ENCODE peak calls at places on chromosomes 5 and 9, in four cellular contexts. S, B, K and H are unnamed samples.

GRCh38 chr5:67095346-67095871 is 101.2 kb downstream of the CD180 start:
- DNase-seq in S (peak; percentile 58), B (no peak), K (no peak), H (no peak)

GRCh38 chr9:107390806-107391205 is 98.8 kb downstream of the KLF4 start:
- DNase-seq in S (no peak), B (no peak), K (no peak), H (no peak)

GRCh38 chr5:101306391-101307137 is 403.5 kb upstream of the ST8SIA4 start:
- DNase-seq in S (no peak), B (no peak), K (no peak), H (no peak)

GRCh38 chr5:91382530-91383026 is 539 bp downstream of the ARRDC3 start:
- DNase-seq in S (no peak), B (no peak), K (peak; percentile 64), H (peak; percentile 17)

GRCh38 chr9:106868096-106868495 is 5.1 kb downstream of the ZNF462 start:
- DNase-seq in S (no peak), B (no peak), K (no peak), H (no peak)

GRCh38 chr5:77015938-77016569 is 14.2 kb upstream of the AGGF1 start:
- DNase-seq in S (no peak), B (no peak), K (peak; percentile 62), H (peak; percentile 23)

GRCh38 chr5:76818844-76819831 is at the start of gene F2RL1:
- DNase-seq in S (peak; percentile 34), B (peak; percentile 83), K (no peak), H (no peak)

GRCh38 chr9:19456996-19457693 is 48.3 kb downstream of the ACER2 start:
- DNase-seq in S (peak; percentile 62), B (peak; percentile 84), K (peak; percentile 80), H (peak; percentile 77)

GRCh38 chr9:80320480-80320879 is 748.7 kb downstream of the TLE4 start:
- DNase-seq in S (no peak), B (no peak), K (no peak), H (no peak)

GRCh38 chr9:4143951-4144717 is 155.7 kb downstream of the GLIS3 start:
- DNase-seq in S (no peak), B (no peak), K (no peak), H (no peak)

GRCh38 chr5:111697215-111697614 is 59.8 kb downstream of the NREP start:
- DNase-seq in S (no peak), B (no peak), K (no peak), H (no peak)

GRCh38 chr9:8799231-8800014 is 999.8 kb upstream of the DMAC1 start:
- DNase-seq in S (no peak), B (no peak), K (no peak), H (no peak)

GRCh38 chr9:2087500-2088313 is 72.6 kb downstream of the SMARCA2 start:
- DNase-seq in S (no peak), B (peak; percentile 43), K (peak; percentile 76), H (peak; percentile 45)

GRCh38 chr5:81286059-81286617 is 15.2 kb upstream of the ZCCHC9 start:
- DNase-seq in S (no peak), B (no peak), K (no peak), H (no peak)

GRCh38 chr9:118522093-118523028 is 818.2 kb downstream of the TLR4 start:
- DNase-seq in S (no peak), B (peak; percentile 48), K (peak; percentile 77), H (peak; percentile 45)

GRCh38 chr5:60888359-60889061 is 44.4 kb upstream of the ELOVL7 start:
- DNase-seq in S (no peak), B (no peak), K (no peak), H (no peak)

GRCh38 chr5:144368556-144368955 is 197.9 kb downstream of the KCTD16 start:
- DNase-seq in S (no peak), B (no peak), K (no peak), H (no peak)
- TF ChIP-seq CTCF in S (no peak), B (no peak), K (no peak), H (no peak)

DNA sequence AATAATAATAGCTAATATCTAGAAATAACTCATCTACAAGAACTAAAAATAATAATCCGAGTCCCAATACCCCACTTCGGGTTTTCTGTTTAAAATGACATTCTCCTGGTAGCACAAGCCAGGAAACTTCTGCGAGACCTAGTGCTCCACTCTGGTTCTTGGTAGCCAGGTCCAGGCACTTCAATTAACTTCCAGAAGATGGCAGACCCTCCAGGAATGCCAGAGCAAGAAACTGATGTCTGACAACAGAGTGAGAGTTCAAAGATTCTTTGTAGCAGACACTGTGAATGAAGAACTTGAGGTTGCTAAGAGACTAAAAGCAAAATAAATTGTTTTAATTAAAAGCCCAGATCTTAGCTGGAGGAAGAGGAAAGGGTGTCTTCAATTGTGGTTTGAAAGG is 1963.3 kb upstream of the CDH9 start:
- DNase-seq in S (no peak), B (no peak), K (no peak), H (no peak)
- TF ChIP-seq CTCF in S (no peak), B (no peak), K (no peak), H (no peak)

DNA sequence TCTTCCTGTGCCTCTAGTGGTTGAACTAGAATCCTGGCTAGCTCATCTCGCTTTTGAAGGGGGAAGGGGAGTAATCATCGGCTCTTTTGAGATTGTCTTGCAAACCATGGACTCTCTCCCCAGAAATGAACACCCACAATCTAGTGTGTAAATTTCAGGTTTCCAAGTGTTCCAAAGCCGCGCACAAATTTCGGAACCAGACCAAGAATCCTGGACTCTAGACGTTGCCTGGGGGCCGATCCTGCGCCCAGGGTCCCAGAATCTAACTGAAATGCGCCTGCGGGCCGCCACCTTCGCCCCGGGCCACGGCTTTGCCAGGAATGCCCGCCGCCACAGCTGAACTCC is 4.8 kb upstream of the FOXE1 start:
- DNase-seq in S (no peak), B (peak; percentile 53), K (no peak), H (no peak)
- TF ChIP-seq CTCF in S (no peak), B (peak; percentile 27), K (no peak), H (no peak)

GRCh38 chr5:180090769-180091546 is 19.4 kb upstream of the RNF130 start:
- DNase-seq in S (no peak), B (no peak), K (no peak), H (no peak)
- TF ChIP-seq CTCF in S (no peak), B (peak; percentile 19), K (no peak), H (no peak)

DNA sequence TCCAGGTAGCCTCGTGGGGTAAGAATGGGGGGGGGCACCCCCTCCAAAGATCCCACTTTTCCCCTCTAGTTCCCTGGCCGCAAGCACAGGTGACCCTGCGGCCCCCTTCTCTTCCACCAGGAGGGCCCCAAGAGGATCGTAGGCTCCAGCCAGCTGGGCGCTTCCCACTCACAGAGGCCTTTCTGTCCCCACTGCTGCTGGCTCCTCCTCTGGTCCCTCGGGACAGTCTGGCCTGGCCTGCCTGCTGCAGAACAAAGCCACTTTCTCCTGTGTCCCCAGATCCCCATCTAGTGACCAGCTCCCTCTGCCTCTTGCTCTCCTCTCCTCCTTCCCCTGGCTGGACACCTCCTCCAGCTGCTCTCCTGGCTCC is 534 bp upstream of the SAPCD2 start:
- DNase-seq in S (no peak), B (peak; percentile 77), K (no peak), H (peak; percentile 51)
- TF ChIP-seq CTCF in S (no peak), B (no peak), K (no peak), H (no peak)

DNA sequence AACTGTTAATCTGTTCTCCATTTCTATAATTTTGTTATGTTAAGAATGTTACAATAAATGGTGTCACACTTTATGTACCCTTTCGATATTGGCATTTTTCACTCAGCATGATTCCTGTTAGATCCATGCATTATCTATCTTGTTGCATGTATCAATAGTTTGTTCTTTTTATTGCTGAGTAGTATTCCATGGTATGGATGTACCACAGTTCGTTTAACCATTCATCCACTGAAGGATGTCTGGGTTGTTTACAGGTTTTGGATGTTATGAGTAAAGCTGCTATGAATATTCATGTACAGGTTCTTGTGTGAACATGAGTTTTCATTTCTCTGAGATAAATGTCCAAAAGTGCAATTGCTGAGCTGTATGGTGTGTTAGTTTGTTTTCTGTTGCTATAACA is 26.3 kb upstream of the CCDC112 start:
- DNase-seq in S (no peak), B (no peak), K (no peak), H (no peak)
- TF ChIP-seq CTCF in S (no peak), B (no peak), K (no peak), H (no peak)

GRCh38 chr5:74394543-74394923 is 246.0 kb downstream of the ENC1 start:
- DNase-seq in S (no peak), B (no peak), K (peak; percentile 31), H (no peak)

GRCh38 chr5:74396913-74397606 is 243.5 kb downstream of the ENC1 start:
- DNase-seq in S (no peak), B (no peak), K (no peak), H (no peak)

GRCh38 chr5:74393943-74394342 is 246.6 kb downstream of the ENC1 start:
- DNase-seq in S (no peak), B (no peak), K (peak; percentile 32), H (no peak)

GRCh38 chr5:74392698-74393431 is 247.7 kb downstream of the ENC1 start:
- DNase-seq in S (no peak), B (no peak), K (no peak), H (no peak)

DNA sequence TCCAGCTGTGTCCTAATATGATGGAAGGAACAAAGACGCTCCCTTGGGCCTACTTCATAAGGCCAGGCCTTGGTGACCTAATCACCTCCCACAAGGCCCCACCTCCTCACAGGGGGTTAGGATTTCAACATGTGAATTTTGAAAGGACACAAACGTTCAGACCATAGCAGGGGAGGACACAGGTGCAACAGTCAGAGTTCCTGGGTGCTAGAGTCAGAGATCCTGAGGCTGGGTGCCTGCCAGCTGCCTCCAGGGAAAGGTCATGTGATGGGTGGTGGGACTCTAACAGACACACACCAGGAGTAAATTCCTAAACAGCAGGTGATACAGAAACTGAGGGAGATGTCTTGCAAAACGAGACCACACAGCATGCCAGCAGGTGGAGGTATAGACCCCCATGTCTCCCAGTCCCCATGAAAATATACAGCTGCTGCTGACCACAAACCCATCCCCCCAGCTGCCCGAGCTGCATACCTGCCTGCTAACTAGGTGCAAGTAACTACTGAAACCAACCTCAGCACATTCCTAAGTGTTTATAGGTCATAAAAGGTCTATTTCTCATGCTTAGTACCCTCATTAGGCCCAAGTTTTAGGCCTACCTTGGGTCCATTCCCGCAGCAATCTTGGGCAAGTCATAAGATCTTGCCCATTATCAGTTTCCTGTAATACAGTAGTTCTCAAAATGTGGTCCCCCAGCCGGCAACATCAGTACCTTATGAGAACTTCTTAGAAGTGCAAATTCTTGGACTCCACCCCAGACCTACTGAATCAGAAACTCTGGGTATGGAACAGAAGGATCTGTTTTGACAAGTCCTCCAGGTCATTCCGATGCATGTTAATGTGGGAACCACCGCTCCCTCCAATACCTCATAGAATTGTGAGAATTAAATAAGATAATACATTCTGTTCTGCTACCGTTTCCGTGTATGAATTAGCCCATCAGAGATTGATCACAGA is 245.3 kb downstream of the ENC1 start:
- DNase-seq in S (no peak), B (peak; percentile 19), K (peak; percentile 44), H (no peak)
- TF ChIP-seq CTCF in S (no peak), B (no peak), K (no peak), H (peak; percentile 16)